ENCODE peak calls at places on chromosome 9, in ten cellular contexts. R is effector memory CD4-positive, alpha-beta T cell; B is non-pigmented ciliary epithelial cell; N is activated CD4-positive, alpha-beta T cell treated with anti-CD3 and anti-CD28 coated beads, Interleukin-2, amount 50 U/mL, for 4 hours; V is NCI-H2029 treated with DMSO at 0.1 percent for 48 hours; O is activated CD8-positive, alpha-beta memory T cell treated with anti-CD3 and anti-CD28 coated beads for 48 hours; E is kidney epithelial cell; K is osteocyte; W is IMR-90; Y is HFFc6. X is an unnamed sample.

GRCh38 chr9:95103385-95104087 is 214.0 kb downstream of the FANCC start:
- DNase-seq in O (no peak), N (no peak), R (no peak), K (no peak), E (no peak), W (no peak), Y (no peak), V (no peak), B (no peak), X (no peak)

GRCh38 chr9:5524090-5524489 is 13.8 kb downstream of the PDCD1LG2 start:
- DNase-seq in Y (no peak), R (no peak), K (no peak), O (no peak), V (no peak), W (no peak), E (no peak), N (no peak), B (no peak), X (no peak)

GRCh38 chr9:130205912-130206311 is 33.7 kb downstream of the NCS1 start:
- DNase-seq in W (no peak), N (no peak), B (no peak), K (no peak), V (no peak), R (no peak), Y (no peak), O (no peak), E (no peak), X (no peak)

GRCh38 chr9:100579665-100580064 is 1.8 kb downstream of the CAVIN4 start:
- DNase-seq in W (peak; percentile 61), B (no peak), N (no peak), V (no peak), K (no peak), R (no peak), E (no peak), Y (peak; percentile 19), O (no peak), X (no peak)

GRCh38 chr9:90921104-90921503 is 119.5 kb downstream of the SYK start:
- DNase-seq in Y (no peak), K (no peak), W (no peak), E (no peak), V (no peak), B (no peak), N (no peak), R (no peak), O (no peak), X (no peak)

GRCh38 chr9:76658510-76659231 is 105.6 kb upstream of the PCA3 start:
- DNase-seq in O (no peak), B (no peak), V (peak; percentile 79), W (peak; percentile 76), Y (peak; percentile 67), K (no peak), E (no peak), R (no peak), N (no peak), X (peak; percentile 30)

GRCh38 chr9:32399110-32399815 is 14.8 kb downstream of the ACO1 start:
- DNase-seq in B (no peak), O (no peak), N (no peak), R (no peak), Y (no peak), K (no peak), W (no peak), E (no peak), V (no peak), X (no peak)

GRCh38 chr9:122263699-122264349 is 816 bp downstream of the RBM18 start:
- DNase-seq in B (no peak), W (peak; percentile 13), R (no peak), O (no peak), N (no peak), Y (no peak), K (no peak), V (no peak), E (no peak), X (no peak)

GRCh38 chr9:98775831-98776441 is 20.4 kb downstream of the ANKS6 start:
- DNase-seq in O (no peak), R (no peak), E (no peak), B (peak; percentile 42), V (peak; percentile 17), W (peak; percentile 79), K (no peak), N (no peak), Y (peak; percentile 52), X (peak; percentile 61)

GRCh38 chr9:131277673-131278420 is 1.5 kb upstream of the FAM78A start:
- DNase-seq in B (peak; percentile 37), Y (peak; percentile 57), N (peak; percentile 69), O (peak; percentile 50), R (peak; percentile 60), E (peak; percentile 29), W (peak; percentile 78), K (no peak), V (peak; percentile 53), X (peak; percentile 66)

GRCh38 chr9:10612649-10613398 is at the start of gene PTPRD:
- DNase-seq in Y (no peak), N (no peak), E (peak; percentile 2), W (peak; percentile 5), V (no peak), R (no peak), O (no peak), B (peak; percentile 2), K (no peak), X (peak; percentile 47)

GRCh38 chr9:131585375-131585774 is 40.1 kb downstream of the PRRT1B start:
- DNase-seq in R (peak; percentile 27), Y (no peak), N (no peak), W (peak; percentile 7), O (no peak), V (no peak), K (no peak), E (no peak), B (no peak), X (no peak)

GRCh38 chr9:98101868-98102273 is 17.2 kb downstream of the TRIM14 start:
- DNase-seq in R (peak; percentile 75), W (peak; percentile 17), B (no peak), V (peak; percentile 96), E (no peak), O (no peak), K (no peak), N (peak; percentile 64), Y (no peak), X (no peak)

GRCh38 chr9:97979778-97980478 is 3.2 kb upstream of the ANP32B start:
- DNase-seq in B (no peak), E (no peak), K (no peak), O (no peak), V (no peak), W (no peak), R (no peak), N (no peak), Y (no peak), X (no peak)

GRCh38 chr9:1454980-1455367 is 404.8 kb downstream of the DMRT2 start:
- DNase-seq in K (no peak), B (no peak), N (no peak), E (no peak), Y (no peak), R (no peak), O (no peak), V (no peak), W (no peak), X (no peak)

GRCh38 chr9:81689343-81690175 is at the start of gene TLE1:
- DNase-seq in N (peak; percentile 51), B (peak; percentile 95), W (peak; percentile 100), Y (peak; percentile 100), E (peak; percentile 98), K (peak; percentile 100), R (peak; percentile 75), V (peak; percentile 96), O (peak; percentile 60), X (peak; percentile 99)

GRCh38 chr9:81984911-81985310 is 3.7 kb upstream of the SPATA31D1 start:
- DNase-seq in W (peak; percentile 53), N (no peak), B (no peak), E (no peak), Y (no peak), K (no peak), V (no peak), O (no peak), R (no peak), X (no peak)

GRCh38 chr9:3224931-3225330 is 300.9 kb downstream of the RFX3 start:
- DNase-seq in V (no peak), Y (no peak), K (no peak), O (no peak), R (no peak), B (no peak), E (no peak), N (no peak), W (no peak), X (no peak)

GRCh38 chr9:19410594-19410993 is 1.8 kb downstream of the ACER2 start:
- DNase-seq in E (no peak), O (no peak), B (no peak), K (no peak), W (no peak), N (no peak), V (no peak), R (no peak), Y (no peak), X (no peak)

GRCh38 chr9:136254381-136255165 is 9.0 kb upstream of the QSOX2 start:
- DNase-seq in E (no peak), K (no peak), V (no peak), R (no peak), N (no peak), Y (no peak), O (no peak), W (no peak), B (no peak), X (no peak)